ENCODE peak calls at places on chromosomes 13 and 19, in ten cellular contexts. One of them, this sample, is unnamed.

GRCh38 chr19:51339687-51340656 is 2.0 kb downstream of the VSIG10L start:
- DNase-seq in stimulated activated CD4-positive, alpha-beta T cell treated with anti-CD3 and anti-CD28 coated beads, TNF-alpha, amount 100 ng/mL, for 1 hour: peak; percentile 94
- DNase-seq in left cardiac atrium: peak; percentile 99
- DNase-seq in fibroblast of villous mesenchyme: peak; percentile 98
- DNase-seq in heart right ventricle: peak; percentile 97
- DNase-seq in M059J: peak; percentile 67
- DNase-seq in AG20443: peak; percentile 99
- DNase-seq in GM19239: peak; percentile 86
- DNase-seq in KBM-7: peak; percentile 92
- DNase-seq in type B pancreatic cell: peak; percentile 97
- DNase-seq in this sample: peak; percentile 87

GRCh38 chr13:43874512-43875092 is 4.9 kb downstream of the CCDC122 start:
- DNase-seq in stimulated activated CD4-positive, alpha-beta T cell treated with anti-CD3 and anti-CD28 coated beads, TNF-alpha, amount 100 ng/mL, for 1 hour: no peak
- DNase-seq in left cardiac atrium: no peak
- DNase-seq in fibroblast of villous mesenchyme: peak; percentile 52
- DNase-seq in heart right ventricle: no peak
- DNase-seq in M059J: peak; percentile 18
- DNase-seq in AG20443: peak; percentile 16
- DNase-seq in GM19239: no peak
- DNase-seq in KBM-7: peak; percentile 38
- DNase-seq in type B pancreatic cell: no peak
- DNase-seq in this sample: no peak

GRCh38 chr13:35961461-35962220 is 169.5 kb downstream of the DCLK1 start:
- DNase-seq in stimulated activated CD4-positive, alpha-beta T cell treated with anti-CD3 and anti-CD28 coated beads, TNF-alpha, amount 100 ng/mL, for 1 hour: no peak
- DNase-seq in left cardiac atrium: no peak
- DNase-seq in fibroblast of villous mesenchyme: peak; percentile 10
- DNase-seq in heart right ventricle: no peak
- DNase-seq in M059J: no peak
- DNase-seq in AG20443: no peak
- DNase-seq in GM19239: no peak
- DNase-seq in KBM-7: no peak
- DNase-seq in type B pancreatic cell: no peak
- DNase-seq in this sample: no peak

GRCh38 chr19:48573163-48573505 is 21.2 kb downstream of the SULT2B1 start:
- DNase-seq in stimulated activated CD4-positive, alpha-beta T cell treated with anti-CD3 and anti-CD28 coated beads, TNF-alpha, amount 100 ng/mL, for 1 hour: no peak
- DNase-seq in left cardiac atrium: no peak
- DNase-seq in fibroblast of villous mesenchyme: no peak
- DNase-seq in heart right ventricle: no peak
- DNase-seq in M059J: no peak
- DNase-seq in AG20443: no peak
- DNase-seq in GM19239: no peak
- DNase-seq in KBM-7: no peak
- DNase-seq in type B pancreatic cell: no peak
- DNase-seq in this sample: no peak

GRCh38 chr13:46982856-46983582 is 86.2 kb upstream of the HTR2A start:
- DNase-seq in stimulated activated CD4-positive, alpha-beta T cell treated with anti-CD3 and anti-CD28 coated beads, TNF-alpha, amount 100 ng/mL, for 1 hour: no peak
- DNase-seq in left cardiac atrium: no peak
- DNase-seq in fibroblast of villous mesenchyme: no peak
- DNase-seq in heart right ventricle: no peak
- DNase-seq in M059J: no peak
- DNase-seq in AG20443: no peak
- DNase-seq in GM19239: peak; percentile 36
- DNase-seq in KBM-7: peak; percentile 29
- DNase-seq in type B pancreatic cell: no peak
- DNase-seq in this sample: no peak

GRCh38 chr13:35766663-35767062 is 290.2 kb upstream of the MAB21L1 start:
- DNase-seq in stimulated activated CD4-positive, alpha-beta T cell treated with anti-CD3 and anti-CD28 coated beads, TNF-alpha, amount 100 ng/mL, for 1 hour: no peak
- DNase-seq in left cardiac atrium: no peak
- DNase-seq in fibroblast of villous mesenchyme: no peak
- DNase-seq in heart right ventricle: no peak
- DNase-seq in M059J: no peak
- DNase-seq in AG20443: no peak
- DNase-seq in GM19239: no peak
- DNase-seq in KBM-7: no peak
- DNase-seq in type B pancreatic cell: no peak
- DNase-seq in this sample: no peak

GRCh38 chr19:42505066-42505465 is 23.2 kb downstream of the CEACAM1 start:
- DNase-seq in stimulated activated CD4-positive, alpha-beta T cell treated with anti-CD3 and anti-CD28 coated beads, TNF-alpha, amount 100 ng/mL, for 1 hour: no peak
- DNase-seq in left cardiac atrium: no peak
- DNase-seq in fibroblast of villous mesenchyme: no peak
- DNase-seq in heart right ventricle: no peak
- DNase-seq in M059J: no peak
- DNase-seq in AG20443: no peak
- DNase-seq in GM19239: no peak
- DNase-seq in KBM-7: no peak
- DNase-seq in type B pancreatic cell: no peak
- DNase-seq in this sample: no peak

GRCh38 chr13:100363874-100364273 is 224.7 kb downstream of the GGACT start:
- DNase-seq in stimulated activated CD4-positive, alpha-beta T cell treated with anti-CD3 and anti-CD28 coated beads, TNF-alpha, amount 100 ng/mL, for 1 hour: no peak
- DNase-seq in left cardiac atrium: no peak
- DNase-seq in fibroblast of villous mesenchyme: peak; percentile 42
- DNase-seq in heart right ventricle: no peak
- DNase-seq in M059J: peak; percentile 62
- DNase-seq in AG20443: no peak
- DNase-seq in GM19239: no peak
- DNase-seq in KBM-7: no peak
- DNase-seq in type B pancreatic cell: no peak
- DNase-seq in this sample: peak; percentile 38

GRCh38 chr13:27928805-27929753 is 9.3 kb downstream of the PDX1 start:
- DNase-seq in stimulated activated CD4-positive, alpha-beta T cell treated with anti-CD3 and anti-CD28 coated beads, TNF-alpha, amount 100 ng/mL, for 1 hour: no peak
- DNase-seq in left cardiac atrium: no peak
- DNase-seq in fibroblast of villous mesenchyme: no peak
- DNase-seq in heart right ventricle: no peak
- DNase-seq in M059J: no peak
- DNase-seq in AG20443: no peak
- DNase-seq in GM19239: no peak
- DNase-seq in KBM-7: no peak
- DNase-seq in type B pancreatic cell: no peak
- DNase-seq in this sample: no peak

GRCh38 chr13:110232146-110232545 is 74.8 kb downstream of the COL4A1 start:
- DNase-seq in stimulated activated CD4-positive, alpha-beta T cell treated with anti-CD3 and anti-CD28 coated beads, TNF-alpha, amount 100 ng/mL, for 1 hour: no peak
- DNase-seq in left cardiac atrium: no peak
- DNase-seq in fibroblast of villous mesenchyme: no peak
- DNase-seq in heart right ventricle: no peak
- DNase-seq in M059J: no peak
- DNase-seq in AG20443: no peak
- DNase-seq in GM19239: no peak
- DNase-seq in KBM-7: no peak
- DNase-seq in type B pancreatic cell: no peak
- DNase-seq in this sample: no peak